ENCODE peak calls at places on chromosome 5, in ten cellular contexts. L is RWPE1; H is colonic mucosa; U is H9; G is SW480; J is NCI-H82; A is cardiac muscle cell; P is activated naive CD4-positive, alpha-beta T cell; Z is effector CD4-positive, alpha-beta T cell; E is NCI-H2081. W is an unnamed sample.

GRCh38 chr5:40679998-40680681 is 425 bp downstream of the PTGER4 start:
- DNase-seq in L (no peak), H (peak), U (peak), G (no peak), J (no peak), A (no peak), P (no peak), Z (peak), E (no peak), W (no peak)

GRCh38 chr5:14428302-14429081 is 153.1 kb upstream of the OTULINL start:
- DNase-seq in L (peak), H (no peak), U (no peak), G (no peak), J (no peak), A (no peak), P (no peak), Z (no peak), E (peak), W (no peak)

GRCh38 chr5:172093965-172094364 is 87.5 kb upstream of the FBXW11 start:
- DNase-seq in L (no peak), H (no peak), U (no peak), G (no peak), J (no peak), A (no peak), P (no peak), Z (no peak), E (no peak), W (no peak)

GRCh38 chr5:172586118-172587060 is 54.7 kb upstream of the NEURL1B start:
- DNase-seq in L (no peak), H (peak), U (peak), G (no peak), J (peak), A (peak), P (no peak), Z (no peak), E (no peak), W (no peak)

GRCh38 chr5:132008961-132009680 is 2.3 kb downstream of the ACSL6 start:
- DNase-seq in L (peak), H (no peak), U (no peak), G (peak), J (peak), A (no peak), P (no peak), Z (no peak), E (no peak), W (no peak)

GRCh38 chr5:180172447-180173197 is 36.4 kb downstream of the RASGEF1C start:
- DNase-seq in L (no peak), H (no peak), U (no peak), G (no peak), J (peak), A (peak), P (no peak), Z (no peak), E (peak), W (no peak)

GRCh38 chr5:7779019-7779662 is 71.8 kb downstream of the CFAP90 start:
- DNase-seq in L (no peak), H (no peak), U (no peak), G (peak), J (no peak), A (no peak), P (no peak), Z (no peak), E (no peak), W (no peak)

GRCh38 chr5:148623741-148624140 is 30.6 kb downstream of the HTR4 start:
- DNase-seq in L (peak), H (no peak), U (no peak), G (peak), J (no peak), A (no peak), P (no peak), Z (no peak), E (no peak), W (no peak)

GRCh38 chr5:156340886-156341285 is 13.9 kb downstream of the SGCD start:
- DNase-seq in L (no peak), H (no peak), U (no peak), G (no peak), J (no peak), A (no peak), P (no peak), Z (no peak), E (no peak), W (no peak)

GRCh38 chr5:176732736-176733585 is 77.4 kb upstream of the UNC5A start:
- DNase-seq in L (no peak), H (no peak), U (peak), G (no peak), J (peak), A (no peak), P (no peak), Z (no peak), E (no peak), W (no peak)